ENCODE peak calls at places on chromosomes 7 and 10, in eight cellular contexts. One of them, this sample, is unnamed. For H3K27me3, the result is how much of the 10 kb centered on the place peaks cover.

GRCh38 chr10:88178758-88179157 is 315.3 kb downstream of the PTEN start:
- DNase-seq in GM23338: no peak
- DNase-seq in PC-3: no peak
- DNase-seq in keratinocyte: no peak
- DNase-seq in fibroblast of lung: no peak
- DNase-seq in endothelial cell of umbilical vein: no peak
- DNase-seq in mesendoderm: no peak
- DNase-seq in mammary epithelial cell: no peak
- DNase-seq in this sample: no peak

GRCh38 chr7:6612819-6613218 is 2.6 kb upstream of the ZNF853 start:
- DNase-seq in GM23338: no peak
- DNase-seq in PC-3: no peak
- DNase-seq in keratinocyte: no peak
- DNase-seq in fibroblast of lung: no peak
- DNase-seq in endothelial cell of umbilical vein: no peak
- DNase-seq in mesendoderm: no peak
- DNase-seq in mammary epithelial cell: no peak
- DNase-seq in this sample: no peak

GRCh38 chr7:87599336-87599735 is 1.3 kb downstream of the ABCB1 start:
- DNase-seq in GM23338: no peak
- DNase-seq in PC-3: no peak
- DNase-seq in keratinocyte: no peak
- DNase-seq in fibroblast of lung: peak
- DNase-seq in endothelial cell of umbilical vein: no peak
- DNase-seq in mesendoderm: no peak
- DNase-seq in mammary epithelial cell: no peak
- DNase-seq in this sample: no peak

GRCh38 chr10:84825330-84825729 is 496.9 kb downstream of the CCSER2 start:
- DNase-seq in GM23338: no peak
- DNase-seq in PC-3: no peak
- DNase-seq in keratinocyte: no peak
- DNase-seq in fibroblast of lung: peak
- DNase-seq in endothelial cell of umbilical vein: no peak
- DNase-seq in mesendoderm: peak
- DNase-seq in mammary epithelial cell: peak
- DNase-seq in this sample: no peak

GRCh38 chr10:598415-599170 is 90.9 kb downstream of the DIP2C start:
- DNase-seq in GM23338: peak
- DNase-seq in PC-3: no peak
- DNase-seq in keratinocyte: no peak
- DNase-seq in fibroblast of lung: peak
- DNase-seq in endothelial cell of umbilical vein: no peak
- DNase-seq in mesendoderm: peak
- DNase-seq in mammary epithelial cell: no peak
- DNase-seq in this sample: no peak

GRCh38 chr7:23347682-23348180 is 48.6 kb downstream of the MALSU1 start:
- DNase-seq in GM23338: no peak
- DNase-seq in PC-3: peak
- DNase-seq in keratinocyte: peak
- DNase-seq in fibroblast of lung: peak
- DNase-seq in endothelial cell of umbilical vein: peak
- DNase-seq in mesendoderm: peak
- DNase-seq in mammary epithelial cell: peak
- DNase-seq in this sample: peak

GRCh38 chr10:90087197-90088007 is 386.0 kb downstream of the KIF20B start:
- DNase-seq in GM23338: no peak
- DNase-seq in PC-3: peak
- DNase-seq in keratinocyte: peak
- DNase-seq in fibroblast of lung: peak
- DNase-seq in endothelial cell of umbilical vein: no peak
- DNase-seq in mesendoderm: peak
- DNase-seq in mammary epithelial cell: peak
- DNase-seq in this sample: no peak

GRCh38 chr7:945556-946255 is 8.8 kb downstream of the ADAP1 start:
- DNase-seq in GM23338: peak
- DNase-seq in PC-3: peak
- DNase-seq in keratinocyte: peak
- DNase-seq in fibroblast of lung: no peak
- DNase-seq in endothelial cell of umbilical vein: no peak
- DNase-seq in mesendoderm: peak
- DNase-seq in mammary epithelial cell: peak
- DNase-seq in this sample: peak

GRCh38 chr7:34136698-34137097 is 231.4 kb downstream of the BMPER start:
- DNase-seq in GM23338: no peak
- DNase-seq in PC-3: no peak
- DNase-seq in keratinocyte: no peak
- DNase-seq in fibroblast of lung: no peak
- DNase-seq in endothelial cell of umbilical vein: no peak
- DNase-seq in mesendoderm: no peak
- DNase-seq in mammary epithelial cell: no peak
- DNase-seq in this sample: no peak

GRCh38 chr10:130127612-130128607 is 8.3 kb upstream of the GLRX3 start:
- DNase-seq in GM23338: peak
- DNase-seq in PC-3: peak
- DNase-seq in keratinocyte: no peak
- DNase-seq in fibroblast of lung: peak
- DNase-seq in endothelial cell of umbilical vein: peak
- DNase-seq in mesendoderm: peak
- DNase-seq in mammary epithelial cell: peak
- DNase-seq in this sample: peak

GRCh38 chr7:104469135-104469820 is 140.9 kb downstream of the LHFPL3 start:
- DNase-seq in GM23338: no peak
- DNase-seq in PC-3: no peak
- DNase-seq in keratinocyte: no peak
- DNase-seq in fibroblast of lung: no peak
- DNase-seq in endothelial cell of umbilical vein: no peak
- DNase-seq in mesendoderm: no peak
- DNase-seq in mammary epithelial cell: no peak
- DNase-seq in this sample: no peak

DNA sequence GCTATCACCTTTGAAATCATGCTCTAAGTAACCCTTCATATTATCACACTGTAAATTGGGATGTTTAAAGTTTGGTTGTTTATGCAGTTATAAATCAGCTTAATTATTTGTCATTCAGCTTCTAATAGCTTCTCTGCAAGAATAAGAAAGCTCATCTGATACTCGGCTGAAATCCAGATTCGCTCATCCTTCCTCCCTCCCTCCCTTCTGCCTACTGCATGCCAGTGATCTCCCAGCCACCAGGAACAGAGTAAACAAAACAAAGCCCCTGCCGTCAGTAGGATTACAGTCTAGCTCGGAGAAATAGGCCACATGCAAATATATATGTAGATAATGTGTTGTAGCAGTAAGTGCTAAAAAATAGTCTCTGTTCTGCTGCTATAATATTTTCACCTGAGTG is 211.8 kb downstream of the NSUN6 start:
- DNase-seq in GM23338: no peak
- DNase-seq in PC-3: no peak
- DNase-seq in keratinocyte: no peak
- DNase-seq in fibroblast of lung: no peak
- DNase-seq in endothelial cell of umbilical vein: no peak
- DNase-seq in mesendoderm: no peak
- DNase-seq in mammary epithelial cell: no peak
- DNase-seq in this sample: no peak
- H3K27ac ChIP-seq in GM23338: no peak
- H3K27ac ChIP-seq in PC-3: no peak
- H3K27ac ChIP-seq in keratinocyte: no peak
- H3K27ac ChIP-seq in fibroblast of lung: no peak
- H3K27ac ChIP-seq in endothelial cell of umbilical vein: no peak
- H3K27ac ChIP-seq in mesendoderm: no peak
- H3K27ac ChIP-seq in mammary epithelial cell: no peak
- H3K27ac ChIP-seq in this sample: no peak

DNA sequence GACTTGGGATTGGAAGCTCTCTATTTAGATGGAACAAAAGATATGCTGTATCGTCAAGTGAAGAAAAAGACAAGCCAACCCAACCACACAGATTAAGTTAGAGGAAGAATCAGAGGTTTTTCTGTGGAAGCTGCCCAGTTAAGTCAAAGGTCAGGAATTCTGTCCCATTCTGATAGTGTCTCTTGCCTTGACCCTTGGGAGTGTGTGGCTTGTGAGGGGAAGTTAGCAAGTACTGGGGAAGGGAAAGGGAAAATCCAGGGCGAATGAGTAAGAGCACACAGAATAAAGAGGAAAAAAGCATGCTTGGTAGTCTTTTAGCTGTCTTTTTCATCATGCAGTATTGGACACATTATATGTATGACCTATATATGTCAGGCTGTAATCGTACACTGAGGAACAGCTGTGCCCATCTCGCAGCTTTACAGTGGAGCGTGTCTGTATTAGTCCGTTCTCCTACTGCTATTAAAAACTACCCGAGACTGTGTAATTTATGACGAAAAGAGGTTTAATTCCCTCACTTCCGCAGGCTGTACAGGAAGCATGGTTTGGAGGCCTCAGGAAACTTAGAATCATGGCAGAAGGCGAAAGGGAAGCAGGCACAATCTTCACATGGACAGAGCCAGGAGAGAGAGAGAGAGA is 197.2 kb downstream of the GALNT17 start:
- DNase-seq in GM23338: no peak
- DNase-seq in PC-3: no peak
- DNase-seq in keratinocyte: no peak
- DNase-seq in fibroblast of lung: no peak
- DNase-seq in endothelial cell of umbilical vein: no peak
- DNase-seq in mesendoderm: no peak
- DNase-seq in mammary epithelial cell: no peak
- DNase-seq in this sample: no peak
- H3K27me3 ChIP-seq in GM23338: under half
- H3K27me3 ChIP-seq in PC-3: under half
- H3K27me3 ChIP-seq in keratinocyte: under half
- H3K27me3 ChIP-seq in fibroblast of lung: under half
- H3K27me3 ChIP-seq in endothelial cell of umbilical vein: under half
- H3K27me3 ChIP-seq in mesendoderm: under half
- H3K27me3 ChIP-seq in mammary epithelial cell: under half
- H3K27me3 ChIP-seq in this sample: under half

DNA sequence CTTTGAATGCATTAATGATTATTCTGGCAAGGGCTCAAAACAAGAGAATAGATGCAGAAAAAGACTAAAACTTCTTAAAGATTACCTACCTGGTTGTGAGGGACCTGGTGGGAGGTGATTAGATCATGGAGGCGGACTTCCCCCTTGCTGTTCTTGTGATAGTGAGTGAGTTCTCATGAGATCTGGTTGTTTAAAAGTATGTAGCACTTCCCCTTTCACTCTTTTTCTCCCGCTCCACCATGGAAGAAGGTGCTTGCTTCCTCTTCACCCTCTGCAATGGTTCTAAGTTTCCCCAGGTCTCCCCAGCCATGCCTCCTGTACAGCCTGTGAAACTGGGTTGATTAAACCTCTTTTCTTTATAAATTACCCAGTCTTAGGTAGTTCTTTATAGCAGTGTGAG is 226.6 kb downstream of the ARHGAP12 start:
- DNase-seq in GM23338: no peak
- DNase-seq in PC-3: no peak
- DNase-seq in keratinocyte: no peak
- DNase-seq in fibroblast of lung: no peak
- DNase-seq in endothelial cell of umbilical vein: no peak
- DNase-seq in mesendoderm: no peak
- DNase-seq in mammary epithelial cell: no peak
- DNase-seq in this sample: no peak
- H3K4me2 ChIP-seq in GM23338: no peak
- H3K4me2 ChIP-seq in PC-3: no peak
- H3K4me2 ChIP-seq in keratinocyte: no peak
- H3K4me2 ChIP-seq in fibroblast of lung: no peak
- H3K4me2 ChIP-seq in endothelial cell of umbilical vein: no peak
- H3K4me2 ChIP-seq in mesendoderm: no peak
- H3K4me2 ChIP-seq in mammary epithelial cell: no peak
- H3K4me2 ChIP-seq in this sample: no peak

DNA sequence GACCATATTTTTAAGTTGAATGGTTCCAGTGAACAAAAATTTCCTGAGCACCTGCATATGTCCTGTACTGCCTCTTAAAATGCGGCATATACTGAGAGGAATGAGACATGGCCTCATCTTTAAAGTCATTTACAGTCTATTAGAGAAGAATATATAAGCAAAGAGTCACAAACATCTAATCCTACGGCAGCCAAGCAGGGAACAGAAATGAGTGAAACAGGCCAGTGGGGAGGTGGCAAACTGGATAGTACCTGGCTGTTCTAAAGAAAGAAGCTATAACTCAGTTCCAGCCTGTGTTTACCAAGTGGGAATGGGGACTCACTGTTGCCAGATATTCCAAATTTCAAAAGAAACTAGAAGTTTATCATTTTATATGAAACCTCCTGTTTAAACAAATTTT is 211.4 kb downstream of the VTI1A start:
- DNase-seq in GM23338: no peak
- DNase-seq in PC-3: no peak
- DNase-seq in keratinocyte: no peak
- DNase-seq in fibroblast of lung: no peak
- DNase-seq in endothelial cell of umbilical vein: no peak
- DNase-seq in mesendoderm: no peak
- DNase-seq in mammary epithelial cell: no peak
- DNase-seq in this sample: no peak
- H3K27ac ChIP-seq in GM23338: no peak
- H3K27ac ChIP-seq in PC-3: peak
- H3K27ac ChIP-seq in keratinocyte: no peak
- H3K27ac ChIP-seq in fibroblast of lung: no peak
- H3K27ac ChIP-seq in endothelial cell of umbilical vein: no peak
- H3K27ac ChIP-seq in mesendoderm: no peak
- H3K27ac ChIP-seq in mammary epithelial cell: no peak
- H3K27ac ChIP-seq in this sample: peak

DNA sequence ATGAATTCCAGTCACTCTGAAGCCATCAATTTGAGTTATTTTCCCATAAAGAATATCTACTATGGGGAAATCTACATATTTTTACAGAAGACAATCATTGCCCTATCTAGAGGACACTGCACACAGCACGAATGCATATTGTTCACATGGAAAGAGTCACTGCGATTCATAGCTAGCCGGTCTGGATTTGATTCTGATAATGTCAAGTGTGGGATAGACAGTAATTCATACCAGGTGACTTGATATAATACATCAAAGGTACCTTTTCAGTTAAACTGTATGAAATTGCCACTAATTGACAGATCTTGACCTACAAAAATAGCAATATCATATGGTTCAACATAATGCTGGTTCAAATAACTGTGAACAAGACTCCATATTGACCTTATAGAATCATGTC is 255.7 kb downstream of the THSD7A start:
- DNase-seq in GM23338: no peak
- DNase-seq in PC-3: no peak
- DNase-seq in keratinocyte: no peak
- DNase-seq in fibroblast of lung: no peak
- DNase-seq in endothelial cell of umbilical vein: no peak
- DNase-seq in mesendoderm: no peak
- DNase-seq in mammary epithelial cell: no peak
- DNase-seq in this sample: no peak
- H3K27me3 ChIP-seq in GM23338: under half
- H3K27me3 ChIP-seq in PC-3: under half
- H3K27me3 ChIP-seq in keratinocyte: under half
- H3K27me3 ChIP-seq in fibroblast of lung: under half
- H3K27me3 ChIP-seq in endothelial cell of umbilical vein: under half
- H3K27me3 ChIP-seq in mesendoderm: under half
- H3K27me3 ChIP-seq in mammary epithelial cell: under half
- H3K27me3 ChIP-seq in this sample: under half

This sample was measured in PC-9.